ENCODE peak calls at places on chromosomes 13 and 19, in four cellular contexts. B is non-pigmented ciliary epithelial cell, W is uterus, X is lower lobe of right lung. L is an unnamed sample.

GRCh38 chr13:113848431-113849260 is 15.2 kb downstream of the GAS6 start:
- DNase-seq in X (no peak), B (no peak), W (no peak), L (no peak)

GRCh38 chr19:18985257-18985656 is 44.2 kb upstream of the HOMER3 start:
- DNase-seq in X (no peak), W (no peak), B (no peak), L (no peak)

GRCh38 chr13:97700306-97700848 is 253.1 kb upstream of the IPO5 start:
- DNase-seq in X (no peak), B (no peak), W (no peak), L (no peak)

GRCh38 chr19:2291185-2291751 is 9.3 kb upstream of the PEAK3 start:
- DNase-seq in B (no peak), W (no peak), X (no peak), L (no peak)

GRCh38 chr19:18006895-18007604 is 920 bp upstream of the ARRDC2 start:
- DNase-seq in X (peak), W (peak), B (no peak), L (peak)

GRCh38 chr19:50568321-50569022 is at the start of gene LRRC4B:
- DNase-seq in W (peak), B (no peak), X (no peak), L (no peak)

GRCh38 chr13:30319703-30320102 is 12.4 kb upstream of the KATNAL1 start:
- DNase-seq in W (no peak), X (no peak), B (no peak), L (no peak)

GRCh38 chr19:35718345-35719041 is 690 bp downstream of the KMT2B start:
- DNase-seq in X (peak), B (no peak), W (peak), L (no peak)

GRCh38 chr13:102845289-102845629 is 573 bp upstream of the ERCC5 start:
- DNase-seq in B (no peak), W (no peak), X (no peak), L (no peak)

GRCh38 chr19:39307822-39308530 is 11.8 kb downstream of the IFNL1 start:
- DNase-seq in B (no peak), W (no peak), X (no peak), L (peak)

GRCh38 chr19:35220315-35220921 is 8.1 kb downstream of the FAM187B start:
- DNase-seq in B (no peak), W (no peak), X (no peak), L (no peak)

GRCh38 chr13:106619688-106620555 is 52.0 kb upstream of the ARGLU1 start:
- DNase-seq in X (no peak), B (no peak), W (peak), L (no peak)

GRCh38 chr19:3073159-3073563 is 10.9 kb upstream of the TLE5 start:
- DNase-seq in W (no peak), X (no peak), B (no peak), L (no peak)

GRCh38 chr13:100301418-100301817 is 212.5 kb downstream of the PCCA start:
- DNase-seq in X (no peak), B (no peak), W (no peak), L (no peak)

GRCh38 chr13:114113961-114114360 is 18.5 kb downstream of the RASA3 start:
- DNase-seq in B (no peak), X (no peak), W (peak), L (no peak)

GRCh38 chr19:55353803-55354697 is 469 bp downstream of the COX6B2 start:
- DNase-seq in W (peak), X (peak), B (no peak), L (peak)

GRCh38 chr13:93146584-93147292 is 79.9 kb upstream of the GPC6 start:
- DNase-seq in X (no peak), B (peak), W (no peak), L (no peak)

GRCh38 chr19:5678071-5678682 is 2.1 kb downstream of the MICOS13 start:
- DNase-seq in X (no peak), B (no peak), W (no peak), L (no peak)

GRCh38 chr19:8036438-8037099 is 16.0 kb upstream of the CCL25 start:
- DNase-seq in X (no peak), B (no peak), W (no peak), L (no peak)

GRCh38 chr19:8404391-8405151 is 8.5 kb upstream of the MARCHF2 start:
- DNase-seq in X (peak), B (no peak), W (no peak), L (no peak)

GRCh38 chr19:39692166-39692565 is 12.1 kb upstream of the LGALS14 start:
- DNase-seq in W (no peak), B (no peak), X (no peak), L (no peak)

GRCh38 chr19:38970664-38971532 is 4.6 kb downstream of the FBXO17 start:
- DNase-seq in W (no peak), X (no peak), B (no peak), L (no peak)

GRCh38 chr13:27203854-27204253 is 32.2 kb upstream of the USP12 start:
- DNase-seq in B (no peak), W (no peak), X (no peak), L (no peak)

GRCh38 chr13:27177852-27178251 is 6.2 kb upstream of the USP12 start:
- DNase-seq in X (no peak), B (no peak), W (no peak), L (no peak)

GRCh38 chr19:46861691-46862503 is 1.1 kb downstream of the ARHGAP35 start:
- DNase-seq in X (no peak), W (peak), B (no peak), L (no peak)

GRCh38 chr19:15432018-15432494 is 13.3 kb upstream of the AKAP8L start:
- DNase-seq in W (no peak), B (no peak), X (no peak), L (no peak)

GRCh38 chr19:58021541-58022282 is 12.1 kb upstream of the ZSCAN1 start:
- DNase-seq in X (no peak), B (no peak), W (peak), L (peak)

L was measured in tibial artery.